ENCODE peak calls at places on chromosomes 7 and 10, in ten cellular contexts. P, D, V, S, M, I, G, A, Z and K are unnamed samples.

GRCh38 chr7:152074673-152075072 is 49.2 kb downstream of the GALNT11 start:
- DNase-seq in P (no peak), D (no peak), V (no peak), S (no peak), M (no peak), I (no peak), G (no peak), A (no peak), Z (no peak), K (no peak)

GRCh38 chr10:31036209-31036608 is 4.5 kb upstream of the ZNF438 start:
- DNase-seq in P (peak; percentile 11), D (peak; percentile 55), V (peak; percentile 55), S (no peak), M (no peak), I (peak; percentile 42), G (peak; percentile 16), A (peak; percentile 55), Z (no peak), K (no peak)

GRCh38 chr7:119908948-119909347 is 364.0 kb upstream of the KCND2 start:
- DNase-seq in P (no peak), D (no peak), V (no peak), S (no peak), M (no peak), I (no peak), G (no peak), A (no peak), Z (no peak), K (no peak)

GRCh38 chr10:70269741-70270140 is 14.1 kb downstream of the NPFFR1 start:
- DNase-seq in P (no peak), D (no peak), V (no peak), S (no peak), M (no peak), I (no peak), G (no peak), A (no peak), Z (no peak), K (no peak)

GRCh38 chr7:146591976-146592375 is 475.4 kb downstream of the CNTNAP2 start:
- DNase-seq in P (no peak), D (no peak), V (no peak), S (no peak), M (no peak), I (no peak), G (no peak), A (no peak), Z (no peak), K (no peak)

GRCh38 chr7:112112822-112113255 is 93.4 kb downstream of the DOCK4 start:
- DNase-seq in P (no peak), D (peak; percentile 38), V (no peak), S (no peak), M (no peak), I (peak; percentile 94), G (peak; percentile 68), A (no peak), Z (peak; percentile 71), K (no peak)

GRCh38 chr10:31457858-31458257 is 138.8 kb downstream of the ZEB1 start:
- DNase-seq in P (no peak), D (no peak), V (no peak), S (no peak), M (no peak), I (no peak), G (no peak), A (no peak), Z (peak; percentile 52), K (no peak)

GRCh38 chr7:98163704-98164478 is 47.3 kb upstream of the BHLHA15 start:
- DNase-seq in P (no peak), D (peak; percentile 80), V (no peak), S (no peak), M (no peak), I (peak; percentile 61), G (peak; percentile 14), A (no peak), Z (peak; percentile 41), K (no peak)

GRCh38 chr10:35659456-35659855 is 17.4 kb upstream of the FZD8 start:
- DNase-seq in P (no peak), D (no peak), V (no peak), S (no peak), M (no peak), I (no peak), G (no peak), A (no peak), Z (no peak), K (no peak)

GRCh38 chr7:38846280-38846679 is 62.7 kb downstream of the VPS41 start:
- DNase-seq in P (no peak), D (peak; percentile 84), V (no peak), S (no peak), M (no peak), I (peak; percentile 80), G (no peak), A (peak; percentile 10), Z (no peak), K (no peak)

GRCh38 chr10:59342723-59343122 is 19.6 kb downstream of the FAM13C start:
- DNase-seq in P (no peak), D (no peak), V (no peak), S (no peak), M (no peak), I (no peak), G (no peak), A (no peak), Z (no peak), K (no peak)

GRCh38 chr10:8738987-8739386 is 684.5 kb downstream of the GATA3 start:
- DNase-seq in P (no peak), D (no peak), V (no peak), S (no peak), M (no peak), I (no peak), G (no peak), A (no peak), Z (no peak), K (no peak)

GRCh38 chr7:147103224-147103623 is 986.6 kb downstream of the CNTNAP2 start:
- DNase-seq in P (no peak), D (no peak), V (no peak), S (no peak), M (no peak), I (no peak), G (no peak), A (no peak), Z (no peak), K (no peak)

GRCh38 chr7:121079425-121080169 is 91.1 kb downstream of the CPED1 start:
- DNase-seq in P (no peak), D (no peak), V (no peak), S (no peak), M (no peak), I (peak; percentile 62), G (peak; percentile 47), A (no peak), Z (peak; percentile 62), K (no peak)

GRCh38 chr7:44693641-44694313 is 54.9 kb upstream of the ZMIZ2 start:
- DNase-seq in P (no peak), D (peak; percentile 87), V (no peak), S (peak; percentile 49), M (no peak), I (peak; percentile 72), G (peak; percentile 63), A (no peak), Z (peak; percentile 51), K (no peak)

GRCh38 chr10:60526024-60526585 is 136.4 kb upstream of the ANK3 start:
- DNase-seq in P (no peak), D (peak; percentile 4), V (no peak), S (no peak), M (no peak), I (peak; percentile 25), G (no peak), A (no peak), Z (peak; percentile 8), K (no peak)

GRCh38 chr10:122374859-122375721 is 582 bp downstream of the PLEKHA1 start:
- DNase-seq in P (peak; percentile 38), D (peak; percentile 59), V (peak; percentile 77), S (no peak), M (no peak), I (peak; percentile 60), G (peak; percentile 42), A (peak; percentile 11), Z (peak; percentile 39), K (peak; percentile 82)